ENCODE peak calls at places on chromosome 3, in four cellular contexts. K is A549, D is HepG2, I is GM12878. U is an unnamed sample.

GRCh38 chr3:84077479-84077878 is 881.3 kb upstream of the CADM2 start:
- DNase-seq in D (no peak), I (no peak), K (no peak), U (peak)

GRCh38 chr3:16887130-16887529 is 2.4 kb downstream of the PLCL2 start:
- DNase-seq in I (no peak), D (no peak), K (no peak), U (no peak)

GRCh38 chr3:127560051-127560787 is 30.3 kb downstream of the TPRA1 start:
- DNase-seq in I (no peak), K (no peak), D (no peak), U (no peak)

GRCh38 chr3:24704496-24704895 is 209.8 kb upstream of the THRB start:
- DNase-seq in D (no peak), I (no peak), K (no peak), U (no peak)

GRCh38 chr3:112074006-112074405 is 12.2 kb upstream of the C3orf52 start:
- DNase-seq in K (no peak), D (no peak), I (no peak), U (no peak)

GRCh38 chr3:55164876-55165275 is 237.0 kb upstream of the LRTM1 start:
- DNase-seq in I (no peak), D (no peak), K (no peak), U (no peak)

GRCh38 chr3:74127261-74127660 is 487.2 kb downstream of the CNTN3 start:
- DNase-seq in K (no peak), I (no peak), D (no peak), U (no peak)

GRCh38 chr3:121167374-121168139 is 259.6 kb downstream of the STXBP5L start:
- DNase-seq in D (no peak), K (no peak), I (no peak), U (no peak)

GRCh38 chr3:6921876-6922275 is 61.0 kb downstream of the GRM7 start:
- DNase-seq in K (no peak), D (no peak), I (no peak), U (no peak)

GRCh38 chr3:129888739-129889138 is 4.8 kb downstream of the TMCC1 start:
- DNase-seq in D (no peak), I (no peak), K (no peak), U (no peak)

GRCh38 chr3:123361019-123361418 is 87.9 kb downstream of the ADCY5 start:
- DNase-seq in I (no peak), K (no peak), D (no peak), U (peak)

GRCh38 chr3:195203631-195204030 is 67.3 kb downstream of the XXYLT1 start:
- DNase-seq in D (no peak), K (no peak), I (no peak), U (no peak)

GRCh38 chr3:39178553-39178952 is 13.8 kb downstream of the XIRP1 start:
- DNase-seq in K (no peak), I (no peak), D (no peak), U (no peak)

GRCh38 chr3:135736740-135737139 is 228.8 kb upstream of the PPP2R3A start:
- DNase-seq in I (no peak), K (no peak), D (peak), U (peak)

GRCh38 chr3:105827101-105827634 is 41.6 kb downstream of the CBLB start:
- DNase-seq in I (peak), K (no peak), D (no peak), U (no peak)

GRCh38 chr3:105824129-105824528 is 44.7 kb downstream of the CBLB start:
- DNase-seq in D (no peak), K (no peak), I (no peak), U (no peak)

GRCh38 chr3:105821433-105821832 is 47.4 kb downstream of the CBLB start:
- DNase-seq in K (no peak), D (no peak), I (no peak), U (no peak)

GRCh38 chr3:105822171-105823123 is 46.4 kb downstream of the CBLB start:
- DNase-seq in K (no peak), D (no peak), I (no peak), U (no peak)

GRCh38 chr3:105823149-105823866 is 45.5 kb downstream of the CBLB start:
- DNase-seq in K (peak), I (no peak), D (peak), U (no peak)
- H3K27ac ChIP-seq in K (peak), I (peak), D (no peak), U (no peak)

GRCh38 chr3:8519156-8519555 is 17.5 kb downstream of the LMCD1 start:
- DNase-seq in K (no peak), I (no peak), D (no peak), U (no peak)
- TF ChIP-seq JUNB in K (no peak), I (no peak), D (no peak), U (no peak)

GRCh38 chr3:34998905-34999304 is 640.4 kb upstream of the ARPP21 start:
- DNase-seq in D (no peak), I (no peak), K (no peak), U (no peak)

DNA sequence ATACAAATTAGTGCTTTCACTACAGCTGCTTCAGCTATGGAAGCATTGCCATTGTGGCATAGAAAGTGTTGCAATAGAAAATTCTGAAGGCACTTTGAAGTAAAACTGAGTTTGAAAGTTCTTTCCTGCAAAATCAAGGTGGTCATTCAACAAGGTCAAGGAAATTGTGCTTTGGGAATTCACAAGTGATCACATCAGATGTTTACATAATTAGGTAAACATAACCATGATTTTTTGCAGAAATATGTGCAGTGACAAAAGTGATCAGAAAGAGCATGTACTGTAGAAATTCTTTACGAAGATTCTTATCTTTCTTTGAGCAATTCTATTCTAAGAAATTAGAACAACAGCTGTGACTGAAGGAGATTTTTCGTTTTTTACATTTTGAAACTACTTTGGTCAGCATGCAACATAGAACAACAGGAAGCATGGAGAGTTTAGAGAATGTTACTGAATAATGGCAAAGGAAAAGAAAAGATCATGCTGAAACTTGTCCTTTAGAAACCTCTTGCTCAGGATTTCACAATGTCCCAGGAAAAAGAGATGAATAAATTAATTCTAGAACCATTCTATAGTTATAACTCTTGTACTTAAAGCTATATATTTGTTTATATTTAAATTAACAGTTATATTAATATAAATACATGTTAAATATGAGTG is 643.4 kb upstream of the ARPP21 start:
- DNase-seq in D (no peak), I (no peak), K (no peak), U (no peak)
- H3K27ac ChIP-seq in D (no peak), I (no peak), K (no peak), U (no peak)

GRCh38 chr3:101155828-101156227 is 162.6 kb upstream of the ABI3BP start:
- DNase-seq in K (no peak), D (no peak), I (no peak), U (no peak)
- TF ChIP-seq JUNB in K (no peak), D (no peak), I (no peak), U (no peak)